ENCODE peak calls at places on chromosomes 11 and 22, in five cellular contexts. P is A549, Z is colonic mucosa, K is transverse colon, E is left ventricle myocardium inferior. O is an unnamed sample.

GRCh38 chr11:80815752-80816453 is 1375.1 kb upstream of the TENM4 start:
- DNase-seq in E (no peak), P (no peak), K (no peak), Z (no peak), O (no peak)

GRCh38 chr11:13880719-13881118 is 81.8 kb upstream of the SPON1 start:
- DNase-seq in P (no peak), K (no peak), E (no peak), Z (no peak), O (no peak)

GRCh38 chr22:48979482-48979881 is 848.2 kb downstream of the BRD1 start:
- DNase-seq in Z (no peak), P (peak), E (no peak), K (no peak), O (no peak)

GRCh38 chr22:19879996-19880785 is 25.5 kb upstream of the GNB1L start:
- DNase-seq in K (no peak), E (no peak), Z (no peak), P (no peak), O (peak)

GRCh38 chr11:64874841-64875240 is 3.6 kb downstream of the EHD1 start:
- DNase-seq in K (no peak), E (no peak), Z (no peak), P (no peak), O (no peak)

GRCh38 chr11:67368621-67369020 is 4.8 kb downstream of the CLCF1 start:
- DNase-seq in P (no peak), E (no peak), Z (no peak), K (no peak), O (no peak)

GRCh38 chr11:67542169-67542568 is 18.9 kb upstream of the CABP2 start:
- DNase-seq in P (no peak), Z (no peak), K (no peak), E (no peak), O (no peak)

GRCh38 chr11:126645206-126645605 is 289.7 kb downstream of the ST3GAL4 start:
- DNase-seq in K (no peak), E (no peak), Z (no peak), P (no peak), O (no peak)

GRCh38 chr11:46264976-46265375 is 12.5 kb upstream of the CREB3L1 start:
- DNase-seq in K (no peak), E (no peak), Z (no peak), P (no peak), O (no peak)

GRCh38 chr22:17866127-17866526 is 91.9 kb upstream of the BID start:
- DNase-seq in P (no peak), K (no peak), Z (no peak), E (no peak), O (no peak)

GRCh38 chr11:132037961-132038360 is 667.5 kb downstream of the NTM start:
- DNase-seq in P (no peak), Z (no peak), E (no peak), K (no peak), O (no peak)

GRCh38 chr11:47152953-47153950 is 23.4 kb downstream of the ARFGAP2 start:
- DNase-seq in K (peak), P (peak), Z (peak), E (peak), O (peak)

GRCh38 chr11:66082936-66083698 is 13.0 kb downstream of the PACS1 start:
- DNase-seq in K (no peak), E (no peak), P (no peak), Z (no peak), O (no peak)

GRCh38 chr22:50191041-50191740 is 5.5 kb downstream of the TRABD start:
- DNase-seq in P (no peak), Z (peak), E (no peak), K (peak), O (no peak)

GRCh38 chr22:19932367-19933206 is 9.0 kb upstream of the COMT start:
- DNase-seq in E (no peak), Z (no peak), K (no peak), P (no peak), O (no peak)

GRCh38 chr22:28208036-28208435 is 289.0 kb upstream of the PITPNB start:
- DNase-seq in E (no peak), Z (no peak), K (no peak), P (no peak), O (no peak)

GRCh38 chr22:28369849-28370248 is 309.8 kb downstream of the TTC28 start:
- DNase-seq in P (no peak), K (peak), E (no peak), Z (peak), O (no peak)

GRCh38 chr22:19483481-19484244 is 3.9 kb downstream of the CDC45 start:
- DNase-seq in Z (no peak), K (no peak), E (no peak), P (no peak), O (no peak)

GRCh38 chr11:22792497-22792896 is 37.1 kb downstream of the SVIP start:
- DNase-seq in K (no peak), Z (no peak), P (no peak), E (no peak), O (no peak)

GRCh38 chr22:20464096-20464614 is 26.5 kb upstream of the SCARF2 start:
- DNase-seq in P (no peak), K (no peak), Z (no peak), E (no peak), O (no peak)

GRCh38 chr11:69636512-69636866 is 4.5 kb upstream of the CCND1 start:
- DNase-seq in Z (peak), E (peak), K (peak), P (peak), O (peak)

GRCh38 chr11:27239305-27239942 is 123.6 kb downstream of the CCDC34 start:
- DNase-seq in Z (no peak), K (no peak), E (peak), P (no peak), O (no peak)

GRCh38 chr11:104547996-104548661 is 350.1 kb downstream of the CASP12 start:
- DNase-seq in K (no peak), Z (no peak), P (no peak), E (no peak), O (no peak)

DNA sequence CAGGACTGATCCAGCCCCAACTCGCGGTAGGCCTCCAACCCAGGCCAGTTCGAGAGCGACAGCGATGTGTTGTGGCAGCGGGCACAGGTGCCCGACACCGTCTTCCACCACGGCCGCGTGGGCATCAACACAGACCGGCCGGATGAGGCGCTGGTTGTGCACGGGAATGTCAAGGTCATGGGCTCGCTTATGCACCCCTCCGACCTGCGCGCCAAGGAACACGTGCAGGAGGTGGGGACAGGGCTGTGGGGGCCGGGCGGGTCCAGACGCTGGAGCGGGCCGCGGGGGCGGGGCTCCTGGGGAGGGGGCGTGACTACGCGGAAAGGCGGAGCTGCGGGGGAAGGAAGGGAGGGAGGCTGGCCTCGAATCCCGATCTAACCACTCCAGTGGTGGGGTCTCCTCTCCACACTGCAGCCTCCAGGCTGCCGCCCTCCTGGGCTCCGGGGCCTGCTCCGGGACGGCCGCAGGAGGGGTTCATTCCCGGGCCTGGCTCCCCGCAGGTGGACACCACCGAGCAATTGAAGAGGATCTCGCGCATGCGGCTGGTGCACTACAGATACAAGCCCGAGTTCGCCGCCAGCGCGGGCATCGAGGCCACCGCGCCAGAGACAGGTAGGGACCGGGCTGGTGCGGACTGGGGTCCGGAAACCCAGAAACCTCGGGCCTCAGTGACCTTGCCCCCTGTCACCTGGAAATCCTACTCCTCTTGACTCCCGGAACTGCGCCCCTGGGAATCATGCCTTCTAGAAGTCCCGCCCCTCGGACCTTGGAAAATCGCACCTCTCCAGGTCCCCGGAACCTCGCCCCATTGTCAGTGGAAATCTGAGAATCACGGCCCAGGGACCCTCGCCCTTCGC is 14.9 kb downstream of the TMEM258 start:
- DNase-seq in P (no peak), K (peak), Z (peak), E (peak), O (no peak)
- H3K4me3 ChIP-seq in P (no peak), K (peak), Z (peak), E (peak), O (no peak)

GRCh38 chr11:75307058-75307457 is 44.4 kb downstream of the ARRB1 start:
- DNase-seq in P (no peak), E (no peak), Z (no peak), K (no peak), O (no peak)
- H3K4me3 ChIP-seq in P (no peak), E (no peak), Z (no peak), K (no peak), O (no peak)

GRCh38 chr22:30568137-30568805 is 6.2 kb downstream of the GAL3ST1 start:
- DNase-seq in Z (no peak), E (no peak), K (no peak), P (no peak), O (no peak)

GRCh38 chr22:30572210-30572609 is 2.3 kb downstream of the GAL3ST1 start:
- DNase-seq in P (no peak), K (no peak), E (no peak), Z (no peak), O (no peak)

GRCh38 chr22:30566125-30566524 is 8.3 kb downstream of the GAL3ST1 start:
- DNase-seq in Z (peak), P (no peak), E (no peak), K (peak), O (no peak)

GRCh38 chr22:30572840-30573593 is 1.4 kb downstream of the GAL3ST1 start:
- DNase-seq in E (no peak), P (peak), Z (peak), K (peak), O (no peak)

GRCh38 chr22:30569674-30570202 is 4.7 kb downstream of the GAL3ST1 start:
- DNase-seq in P (no peak), Z (no peak), K (no peak), E (no peak), O (no peak)
- H3K4me3 ChIP-seq in P (no peak), Z (no peak), K (no peak), E (no peak), O (no peak)

GRCh38 chr11:120546312-120547205 is 35.0 kb downstream of the GRIK4 start:
- DNase-seq in K (peak), P (no peak), E (no peak), Z (peak), O (no peak)

GRCh38 chr11:120549346-120549745 is 37.8 kb downstream of the GRIK4 start:
- DNase-seq in E (no peak), K (no peak), P (no peak), Z (no peak), O (no peak)

GRCh38 chr11:120547301-120547700 is 35.8 kb downstream of the GRIK4 start:
- DNase-seq in K (no peak), E (no peak), Z (no peak), P (no peak), O (no peak)

GRCh38 chr11:120548682-120549209 is 37.2 kb downstream of the GRIK4 start:
- DNase-seq in Z (no peak), K (no peak), P (no peak), E (no peak), O (no peak)

DNA sequence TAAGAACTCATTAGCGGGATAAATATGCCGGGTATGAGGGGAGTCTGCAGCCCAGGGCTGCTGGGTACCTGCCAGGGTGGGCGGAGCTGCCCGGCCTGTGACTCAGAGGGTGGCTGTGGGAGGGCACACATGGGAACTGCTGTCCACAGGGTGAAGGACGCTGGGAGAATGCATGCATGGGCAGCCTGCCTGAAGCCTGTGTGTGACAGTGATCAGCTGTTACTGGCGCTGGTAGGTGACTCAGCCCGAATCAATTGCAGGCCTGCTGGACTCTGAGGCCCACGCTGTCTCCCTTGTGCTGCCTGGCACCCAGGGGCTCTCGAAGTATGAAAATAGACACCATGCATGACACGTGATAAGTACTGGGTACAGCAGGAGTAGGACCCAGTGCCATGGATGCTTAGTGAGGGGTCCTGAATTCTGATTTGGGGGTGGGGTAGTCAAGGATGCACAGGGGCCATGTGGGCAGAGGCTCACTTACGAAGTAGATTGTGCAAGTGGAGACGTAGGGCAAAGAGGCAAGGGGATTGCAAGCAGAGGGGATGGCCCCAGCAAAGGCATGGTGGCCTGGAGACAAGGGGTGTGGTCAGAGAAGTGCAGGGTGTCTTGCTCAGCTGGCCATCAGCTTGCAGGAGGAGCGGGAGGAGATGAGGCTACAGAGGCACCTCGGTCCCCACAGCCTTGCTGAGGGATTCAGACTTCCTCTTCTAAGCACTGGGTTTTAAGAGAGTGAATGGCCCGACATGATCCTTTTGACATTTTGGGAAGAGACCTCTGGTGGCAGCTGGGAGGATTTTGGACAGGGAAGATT is 36.5 kb downstream of the GRIK4 start:
- DNase-seq in E (peak), Z (peak), K (peak), P (peak), O (peak)
- H3K4me3 ChIP-seq in E (no peak), Z (no peak), K (no peak), P (no peak), O (no peak)

GRCh38 chr22:25364281-25364680 is 144.8 kb downstream of the CRYBB2 start:
- DNase-seq in E (no peak), K (peak), P (no peak), Z (no peak), O (peak)

GRCh38 chr22:25366876-25367466 is 147.5 kb downstream of the CRYBB2 start:
- DNase-seq in Z (no peak), K (no peak), E (no peak), P (no peak), O (no peak)

GRCh38 chr22:25364736-25365241 is 145.3 kb downstream of the CRYBB2 start:
- DNase-seq in K (peak), Z (peak), E (no peak), P (no peak), O (peak)

GRCh38 chr22:25366408-25366807 is 147.0 kb downstream of the CRYBB2 start:
- DNase-seq in Z (no peak), E (no peak), P (no peak), K (no peak), O (no peak)

GRCh38 chr22:25365491-25366261 is 146.2 kb downstream of the CRYBB2 start:
- DNase-seq in Z (no peak), P (no peak), E (peak), K (no peak), O (peak)
- H3K4me3 ChIP-seq in Z (no peak), P (no peak), E (no peak), K (no peak), O (no peak)

DNA sequence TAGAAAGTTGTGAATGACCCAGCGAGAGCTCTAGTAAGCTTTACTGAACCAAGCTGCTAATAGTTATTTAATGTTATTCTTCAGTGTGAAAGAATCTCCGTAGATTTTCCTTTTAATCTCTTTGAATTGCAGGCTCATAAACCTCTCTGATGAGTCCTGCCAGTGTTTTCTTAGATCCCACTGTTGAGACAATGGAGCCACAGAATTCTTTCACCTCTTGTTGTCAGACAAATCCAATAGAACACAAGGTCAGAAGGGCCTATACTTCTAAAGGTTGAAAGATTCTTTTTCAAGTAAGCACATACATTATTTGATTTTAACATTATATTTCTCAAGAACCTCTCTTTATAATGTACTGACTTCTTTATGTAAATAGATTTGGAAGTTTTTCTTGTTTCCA is 52.2 kb downstream of the DNAJC24 start:
- DNase-seq in Z (no peak), E (no peak), P (no peak), K (no peak), O (no peak)
- H3K4me3 ChIP-seq in Z (no peak), E (no peak), P (no peak), K (no peak), O (no peak)

GRCh38 chr22:23522642-23523251 is 57.3 kb downstream of the IGLL1 start:
- DNase-seq in Z (no peak), P (no peak), E (no peak), K (no peak), O (no peak)
- H3K4me3 ChIP-seq in Z (no peak), P (no peak), E (peak), K (peak), O (peak)

GRCh38 chr11:93663021-93663420 is 1.5 kb downstream of the CEP295 start:
- DNase-seq in E (no peak), P (no peak), K (no peak), Z (no peak), O (no peak)
- H3K4me3 ChIP-seq in E (no peak), P (peak), K (no peak), Z (no peak), O (no peak)

GRCh38 chr11:73047773-73048371 is 94.2 kb downstream of the FCHSD2 start:
- DNase-seq in E (no peak), P (no peak), Z (no peak), K (no peak), O (no peak)
- H3K4me3 ChIP-seq in E (no peak), P (no peak), Z (no peak), K (no peak), O (no peak)